ENCODE peak calls at places on chromosomes 11 and 22, in six cellular contexts. M is NCI-H1105, L is ELF-1, E is NCI-H1048, D is sciatic nerve, Q is astrocyte of the spinal cord. B is an unnamed sample.

GRCh38 chr22:18966748-18967147 is 30.7 kb upstream of the PRODH start:
- DNase-seq in M (no peak), L (no peak), E (no peak), D (peak), Q (no peak), B (peak)

GRCh38 chr22:47435204-47435487 is 672.7 kb downstream of the TBC1D22A start:
- DNase-seq in M (no peak), L (no peak), E (no peak), D (no peak), Q (no peak), B (no peak)

GRCh38 chr11:45580399-45580798 is 85.0 kb downstream of the CHST1 start:
- DNase-seq in M (no peak), L (peak), E (no peak), D (no peak), Q (peak), B (peak)

GRCh38 chr11:70420496-70420895 is 22.2 kb downstream of the CTTN start:
- DNase-seq in M (no peak), L (no peak), E (no peak), D (no peak), Q (no peak), B (peak)

GRCh38 chr11:88534185-88534584 is 196.6 kb upstream of the CTSC start:
- DNase-seq in M (no peak), L (no peak), E (no peak), D (no peak), Q (no peak), B (no peak)

GRCh38 chr11:848380-848931 is 5.8 kb downstream of the TSPAN4 start:
- DNase-seq in M (peak), L (peak), E (no peak), D (no peak), Q (no peak), B (peak)

GRCh38 chr11:3162410-3163240 is 2.5 kb downstream of the OSBPL5 start:
- DNase-seq in M (no peak), L (peak), E (no peak), D (peak), Q (no peak), B (peak)

GRCh38 chr11:7165911-7166310 is 77.1 kb downstream of the RBMXL2 start:
- DNase-seq in M (peak), L (no peak), E (no peak), D (no peak), Q (no peak), B (no peak)

GRCh38 chr11:64373598-64373974 is 14.6 kb downstream of the RPS6KA4 start:
- DNase-seq in M (no peak), L (no peak), E (no peak), D (no peak), Q (no peak), B (peak)

GRCh38 chr11:47415949-47416472 is 7.6 kb downstream of the SLC39A13 start:
- DNase-seq in M (peak), L (peak), E (no peak), D (peak), Q (peak), B (peak)

GRCh38 chr11:73978576-73979086 is 4.0 kb downstream of the UCP2 start:
- DNase-seq in M (no peak), L (no peak), E (no peak), D (peak), Q (no peak), B (peak)

GRCh38 chr11:87347860-87348259 is 310.1 kb downstream of the TMEM135 start:
- DNase-seq in M (no peak), L (no peak), E (no peak), D (no peak), Q (no peak), B (no peak)

GRCh38 chr22:44449683-44450425 is 48.2 kb downstream of the RTL6 start:
- DNase-seq in M (no peak), L (no peak), E (no peak), D (peak), Q (no peak), B (peak)

GRCh38 chr11:35277827-35278226 is 138.9 kb downstream of the CD44 start:
- DNase-seq in M (no peak), L (no peak), E (no peak), D (no peak), Q (no peak), B (no peak)

GRCh38 chr11:64246874-64247728 is at the start of gene PPP1R14B:
- DNase-seq in M (peak), L (peak), E (peak), D (peak), Q (peak), B (peak)